ENCODE peak calls at places on chromosomes 3 and 15, in six cellular contexts. T, J, U, N, I and H are unnamed samples.

GRCh38 chr3:16482770-16483531 is 30.5 kb downstream of the RFTN1 start:
- DNase-seq in T (no peak), J (no peak), U (no peak), N (no peak), I (no peak), H (peak)

GRCh38 chr3:62318752-62319569 is 54.4 kb downstream of the FEZF2 start:
- DNase-seq in T (peak), J (peak), U (peak), N (peak), I (peak), H (peak)

GRCh38 chr15:62545392-62546227 is 380.5 kb upstream of the C2CD4B start:
- DNase-seq in T (no peak), J (peak), U (no peak), N (peak), I (peak), H (no peak)

GRCh38 chr3:83317605-83318004 is 1556.2 kb upstream of the GBE1 start:
- DNase-seq in T (no peak), J (no peak), U (no peak), N (no peak), I (no peak), H (no peak)

GRCh38 chr15:86162172-86162591 is 82.5 kb downstream of the AGBL1 start:
- DNase-seq in T (no peak), J (no peak), U (no peak), N (no peak), I (no peak), H (no peak)

GRCh38 chr3:62462097-62462789 is 88.9 kb upstream of the FEZF2 start:
- DNase-seq in T (no peak), J (no peak), U (no peak), N (no peak), I (no peak), H (no peak)

GRCh38 chr3:5021571-5022092 is 42.4 kb downstream of the BHLHE40 start:
- DNase-seq in T (no peak), J (no peak), U (no peak), N (no peak), I (peak), H (no peak)

GRCh38 chr15:71545223-71545760 is 265.1 kb upstream of the NR2E3 start:
- DNase-seq in T (no peak), J (no peak), U (no peak), N (no peak), I (no peak), H (no peak)

GRCh38 chr15:28911295-28911979 is 25.7 kb downstream of the APBA2 start:
- DNase-seq in T (no peak), J (no peak), U (no peak), N (no peak), I (no peak), H (no peak)

GRCh38 chr3:25910997-25911396 is 121.1 kb downstream of the OXSM start:
- DNase-seq in T (no peak), J (no peak), U (no peak), N (peak), I (no peak), H (no peak)

GRCh38 chr3:126818696-126819095 is 114.7 kb downstream of the CHCHD6 start:
- DNase-seq in T (no peak), J (no peak), U (no peak), N (no peak), I (no peak), H (no peak)

GRCh38 chr15:98292442-98293240 is 332.1 kb downstream of the ARRDC4 start:
- DNase-seq in T (peak), J (peak), U (peak), N (peak), I (peak), H (peak)

GRCh38 chr3:187773963-187774789 is 28.9 kb upstream of the BCL6 start:
- DNase-seq in T (peak), J (no peak), U (no peak), N (peak), I (no peak), H (no peak)

GRCh38 chr3:45909542-45909941 is 23.2 kb downstream of the CCR9 start:
- DNase-seq in T (no peak), J (no peak), U (no peak), N (no peak), I (no peak), H (no peak)

GRCh38 chr3:87873136-87873535 is 185.7 kb downstream of the CGGBP1 start:
- DNase-seq in T (no peak), J (no peak), U (no peak), N (no peak), I (peak), H (no peak)

GRCh38 chr3:160278210-160278609 is 53.0 kb downstream of the C3orf80 start:
- DNase-seq in T (no peak), J (no peak), U (no peak), N (no peak), I (no peak), H (no peak)

GRCh38 chr3:187318819-187319616 is 27.5 kb upstream of the MASP1 start:
- DNase-seq in T (no peak), J (no peak), U (peak), N (peak), I (peak), H (peak)

GRCh38 chr3:178966299-178967183 is 105.1 kb downstream of the ZMAT3 start:
- DNase-seq in T (peak), J (peak), U (no peak), N (no peak), I (no peak), H (peak)

GRCh38 chr3:30437172-30437571 is 169.2 kb upstream of the TGFBR2 start:
- DNase-seq in T (no peak), J (no peak), U (no peak), N (no peak), I (peak), H (no peak)

GRCh38 chr3:42408156-42408555 is 2.3 kb downstream of the LYZL4 start:
- DNase-seq in T (no peak), J (no peak), U (no peak), N (no peak), I (no peak), H (no peak)

GRCh38 chr3:133572158-133573053 is 1.1 kb upstream of the CDV3 start:
- DNase-seq in T (peak), J (no peak), U (no peak), N (no peak), I (peak), H (peak)

GRCh38 chr3:37907906-37908305 is 46.2 kb downstream of the CTDSPL start:
- DNase-seq in T (peak), J (no peak), U (no peak), N (no peak), I (no peak), H (peak)

GRCh38 chr3:123068227-123069020 is 1.6 kb downstream of the PDIA5 start:
- DNase-seq in T (no peak), J (no peak), U (no peak), N (no peak), I (no peak), H (no peak)

GRCh38 chr3:13515036-13515435 is 33.9 kb upstream of the FBLN2 start:
- DNase-seq in T (no peak), J (no peak), U (no peak), N (no peak), I (no peak), H (no peak)

GRCh38 chr15:42045211-42045615 is 24.4 kb upstream of the PLA2G4E start:
- DNase-seq in T (no peak), J (peak), U (no peak), N (no peak), I (no peak), H (no peak)

GRCh38 chr3:71548995-71549394 is 34.5 kb downstream of the FOXP1 start:
- DNase-seq in T (no peak), J (no peak), U (no peak), N (no peak), I (no peak), H (no peak)

GRCh38 chr15:46946953-46947352 is 770.4 kb upstream of the SEMA6D start:
- DNase-seq in T (peak), J (no peak), U (no peak), N (no peak), I (no peak), H (no peak)

GRCh38 chr3:42516443-42516842 is 14.0 kb downstream of the VIPR1 start:
- DNase-seq in T (no peak), J (no peak), U (no peak), N (no peak), I (no peak), H (no peak)

GRCh38 chr3:185402561-185402960 is 39.6 kb downstream of the MAP3K13 start:
- DNase-seq in T (no peak), J (no peak), U (no peak), N (peak), I (peak), H (no peak)

GRCh38 chr3:58013973-58014649 is 5.9 kb downstream of the FLNB start:
- DNase-seq in T (no peak), J (no peak), U (no peak), N (no peak), I (peak), H (no peak)

GRCh38 chr3:95235916-95236315 is 1173.1 kb downstream of the NSUN3 start:
- DNase-seq in T (no peak), J (no peak), U (no peak), N (no peak), I (no peak), H (no peak)

GRCh38 chr15:82135645-82136044 is 89.8 kb upstream of the MEX3B start:
- DNase-seq in T (no peak), J (no peak), U (no peak), N (no peak), I (peak), H (no peak)

GRCh38 chr15:73865379-73865778 is 8.0 kb upstream of the TBC1D21 start:
- DNase-seq in T (no peak), J (no peak), U (no peak), N (no peak), I (no peak), H (no peak)

GRCh38 chr3:80733522-80734176 is 965.9 kb upstream of the ROBO1 start:
- DNase-seq in T (no peak), J (peak), U (peak), N (no peak), I (peak), H (no peak)

GRCh38 chr15:32674681-32675080 is 33.2 kb downstream of the SCG5 start:
- DNase-seq in T (no peak), J (no peak), U (no peak), N (no peak), I (no peak), H (no peak)

GRCh38 chr15:96331942-96332853 is 1.7 kb downstream of the NR2F2 start:
- DNase-seq in T (no peak), J (peak), U (no peak), N (peak), I (no peak), H (no peak)

GRCh38 chr3:143331336-143331735 is 211.8 kb downstream of the CHST2 start:
- DNase-seq in T (no peak), J (no peak), U (no peak), N (no peak), I (peak), H (no peak)

GRCh38 chr3:42501681-42502428 is 588 bp upstream of the VIPR1 start:
- DNase-seq in T (peak), J (peak), U (peak), N (peak), I (peak), H (peak)

GRCh38 chr15:40054746-40055575 is 16.0 kb upstream of the SRP14 start:
- DNase-seq in T (peak), J (peak), U (no peak), N (peak), I (peak), H (peak)

GRCh38 chr3:154885016-154885415 is 195.1 kb upstream of the MME start:
- DNase-seq in T (no peak), J (no peak), U (no peak), N (no peak), I (peak), H (no peak)
- TF ChIP-seq CTCF in T (no peak), J (no peak), U (no peak), N (no peak), I (no peak), H (no peak)

DNA sequence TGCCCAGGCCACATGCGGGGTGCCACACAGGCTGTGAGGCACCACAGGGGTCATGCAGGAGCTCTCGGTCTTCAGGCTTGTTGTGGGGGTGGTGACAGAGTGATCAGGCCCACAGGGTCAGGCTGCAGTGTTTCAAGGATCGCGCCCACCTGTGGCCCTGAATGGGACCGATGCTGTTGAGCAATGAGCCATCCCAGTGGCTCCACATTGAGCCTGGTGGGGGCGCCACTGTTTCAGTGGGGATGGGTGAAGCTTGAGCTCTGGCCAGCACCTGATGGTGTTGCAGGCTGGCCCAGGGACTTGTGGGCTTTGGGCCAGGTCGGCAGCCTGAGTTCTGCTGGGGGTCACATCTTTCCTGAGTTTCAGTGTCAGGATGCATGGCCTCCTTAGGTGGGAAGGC is 230.1 kb downstream of the UBE3A start:
- DNase-seq in T (no peak), J (no peak), U (no peak), N (no peak), I (no peak), H (no peak)
- TF ChIP-seq CTCF in T (no peak), J (no peak), U (no peak), N (no peak), I (no peak), H (no peak)

DNA sequence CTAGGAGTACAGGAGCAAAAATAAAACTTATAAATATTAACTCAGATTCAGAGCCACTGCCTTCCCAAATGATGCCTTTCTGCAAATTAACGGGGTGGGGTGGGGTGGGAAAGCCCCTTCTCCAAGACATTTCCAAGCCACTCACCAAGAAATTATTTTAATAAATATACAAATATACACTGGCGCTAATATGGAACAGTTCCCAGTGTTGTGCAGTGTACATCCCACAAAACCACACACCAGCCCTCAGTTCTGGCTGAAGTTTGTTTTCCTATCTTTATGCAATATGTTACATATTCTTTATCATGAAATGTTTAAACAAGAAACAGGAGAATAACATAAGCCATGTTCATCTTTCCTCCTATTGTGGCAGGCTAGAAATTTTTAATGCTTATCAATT is 53.0 kb upstream of the GYG1 start:
- DNase-seq in T (no peak), J (no peak), U (no peak), N (no peak), I (no peak), H (no peak)
- TF ChIP-seq CTCF in T (no peak), J (no peak), U (no peak), N (no peak), I (no peak), H (no peak)

GRCh38 chr15:91522609-91523332 is 330.7 kb upstream of the SLCO3A1 start:
- DNase-seq in T (no peak), J (no peak), U (no peak), N (no peak), I (peak), H (no peak)
- TF ChIP-seq CTCF in T (no peak), J (no peak), U (no peak), N (peak), I (peak), H (no peak)

DNA sequence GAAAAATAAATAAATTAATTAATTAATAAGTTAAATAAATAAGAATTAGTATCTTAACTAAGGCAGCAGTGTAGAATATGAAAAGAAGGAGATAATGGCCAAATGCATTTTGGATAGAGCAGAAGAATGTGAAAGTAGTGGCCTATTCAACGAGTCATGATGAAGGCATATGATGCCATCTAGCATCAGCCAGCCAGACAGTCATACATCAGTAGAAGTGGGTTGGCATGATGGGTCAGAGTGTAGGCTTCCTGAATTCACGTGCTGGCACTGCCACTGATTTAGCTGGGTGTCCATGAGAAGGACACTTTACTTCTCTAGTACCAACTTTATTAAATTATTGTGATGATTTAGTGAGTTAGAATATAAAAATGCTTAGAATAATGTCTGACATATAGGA is 256.1 kb upstream of the ARPP21 start:
- DNase-seq in T (no peak), J (no peak), U (no peak), N (no peak), I (no peak), H (no peak)
- TF ChIP-seq CTCF in T (no peak), J (no peak), U (no peak), N (no peak), I (no peak), H (no peak)

DNA sequence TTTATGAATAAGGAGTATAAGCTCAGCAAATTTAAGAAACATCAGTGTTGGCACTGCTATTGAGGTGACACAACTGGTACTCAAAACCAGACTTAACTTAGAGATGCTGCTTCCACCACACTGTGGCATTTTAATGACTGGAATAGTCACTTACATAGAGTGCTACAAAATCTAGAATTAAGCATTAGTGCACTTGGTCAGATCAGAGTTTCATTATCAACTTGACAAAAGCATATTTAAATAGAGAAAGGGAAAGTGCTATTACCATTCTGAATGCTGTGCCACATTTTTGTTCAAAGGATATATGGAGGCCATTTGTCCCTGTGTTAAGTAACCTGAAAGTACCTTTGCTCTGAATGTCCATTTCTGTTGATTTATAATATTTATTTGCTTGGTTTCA is 800.7 kb upstream of the ALCAM start:
- DNase-seq in T (no peak), J (no peak), U (no peak), N (no peak), I (no peak), H (no peak)
- TF ChIP-seq CTCF in T (no peak), J (no peak), U (no peak), N (no peak), I (no peak), H (no peak)

DNA sequence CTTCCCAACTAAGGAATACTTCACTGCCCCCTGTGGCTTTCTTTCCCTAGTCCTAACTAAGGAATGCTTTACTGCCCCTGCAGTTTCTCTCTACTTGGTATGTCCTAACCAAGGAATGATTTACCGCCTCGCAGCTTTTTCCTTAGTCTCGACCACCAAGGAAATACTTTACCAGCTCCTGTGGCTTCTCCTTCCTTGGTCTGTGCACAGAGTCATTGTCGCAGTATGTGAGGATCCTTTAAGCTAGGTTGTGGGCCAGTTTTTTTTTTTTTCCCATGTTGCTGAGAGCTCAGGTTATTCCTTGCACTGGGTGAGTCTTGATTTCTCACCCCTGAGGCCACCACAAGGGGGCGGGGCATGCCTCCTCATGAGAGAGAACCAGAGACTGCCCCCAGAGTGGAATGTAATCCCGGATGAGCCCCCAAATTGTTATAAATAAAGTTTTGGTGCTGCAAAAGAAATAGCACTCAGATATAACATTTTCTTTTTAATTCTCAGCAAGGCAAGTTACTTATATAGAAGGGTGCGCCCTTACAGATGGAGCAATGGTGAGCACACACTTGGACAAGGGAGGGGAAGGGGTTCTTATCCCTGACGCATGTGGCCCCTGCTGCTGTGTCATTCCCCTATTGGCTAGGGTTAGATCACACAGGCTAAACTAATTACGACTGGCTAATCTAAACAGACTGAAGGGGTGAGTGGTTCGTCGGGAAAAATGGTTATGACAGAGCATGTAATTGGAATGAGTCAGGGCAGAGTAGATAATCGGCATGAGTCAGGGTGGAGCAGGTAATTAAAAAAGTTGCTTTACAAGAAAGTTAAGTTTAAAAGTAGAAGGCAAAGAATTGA is 27.0 kb downstream of the NDUFB4 start:
- DNase-seq in T (no peak), J (no peak), U (no peak), N (peak), I (peak), H (no peak)
- TF ChIP-seq CTCF in T (peak), J (no peak), U (no peak), N (no peak), I (peak), H (no peak)

DNA sequence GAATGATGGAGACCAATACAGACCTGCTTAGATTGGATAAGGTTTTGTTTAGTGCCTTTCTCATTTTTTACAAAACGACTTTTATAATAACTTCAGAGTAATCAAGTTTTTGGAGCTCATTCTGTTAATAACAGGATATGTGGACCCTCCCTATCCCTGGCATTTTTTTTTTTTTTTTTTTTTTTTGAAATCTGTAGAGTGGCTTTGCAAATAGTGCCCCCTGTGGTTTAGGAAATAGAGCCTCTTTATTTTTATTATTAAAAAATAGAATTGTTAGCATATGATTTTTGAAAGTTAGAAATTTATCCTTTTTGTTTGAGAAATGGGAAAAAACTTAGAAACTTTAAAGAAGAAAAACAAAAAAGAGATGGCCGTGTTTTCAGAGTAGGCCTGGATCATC is 11.4 kb downstream of the SKIL start:
- DNase-seq in T (no peak), J (no peak), U (no peak), N (no peak), I (no peak), H (no peak)
- TF ChIP-seq CTCF in T (no peak), J (no peak), U (peak), N (peak), I (peak), H (no peak)